ENCODE peak calls at places on chromosomes 2 and 18, in ten cellular contexts. K is OCI-LY7; H is tibial artery; S is astrocyte of the cerebellum; Z is CD8-positive, alpha-beta T cell; M is GM23338; I is foreskin fibroblast; D is K562; Q is Peyer's patch; N is HFF-Myc. Y is an unnamed sample.

GRCh38 chr2:145038041-145038525 is 518.2 kb upstream of the ZEB2 start:
- DNase-seq in K (no peak), H (no peak), S (no peak), Z (no peak), M (no peak), I (no peak), D (no peak), Q (no peak), N (no peak), Y (no peak)

GRCh38 chr2:953975-954686 is 3.5 kb downstream of the SNTG2 start:
- DNase-seq in K (no peak), H (no peak), S (no peak), Z (no peak), M (no peak), I (peak; percentile 33), D (no peak), Q (no peak), N (peak; percentile 5), Y (no peak)

GRCh38 chr2:60818272-60818671 is 62.2 kb downstream of the PAPOLG start:
- DNase-seq in K (peak; percentile 59), H (no peak), S (no peak), Z (no peak), M (no peak), I (no peak), D (peak; percentile 22), Q (peak; percentile 53), N (no peak), Y (no peak)

GRCh38 chr2:159270744-159271379 is 15.6 kb downstream of the WDSUB1 start:
- DNase-seq in K (no peak), H (no peak), S (no peak), Z (no peak), M (no peak), I (no peak), D (no peak), Q (no peak), N (no peak), Y (no peak)

GRCh38 chr18:25053484-25053883 is 298.5 kb downstream of the ZNF521 start:
- DNase-seq in K (no peak), H (no peak), S (no peak), Z (no peak), M (no peak), I (peak; percentile 54), D (no peak), Q (no peak), N (no peak), Y (no peak)

GRCh38 chr2:95323347-95324155 is 26.4 kb downstream of the KCNIP3 start:
- DNase-seq in K (peak; percentile 15), H (no peak), S (no peak), Z (no peak), M (peak; percentile 88), I (no peak), D (peak; percentile 61), Q (no peak), N (no peak), Y (no peak)

GRCh38 chr18:57461652-57462269 is 26.6 kb downstream of the ONECUT2 start:
- DNase-seq in K (no peak), H (no peak), S (no peak), Z (no peak), M (no peak), I (no peak), D (no peak), Q (no peak), N (no peak), Y (no peak)

GRCh38 chr2:241925821-241926441 is 56.4 kb downstream of the RTP5 start:
- DNase-seq in K (no peak), H (no peak), S (no peak), Z (no peak), M (no peak), I (no peak), D (no peak), Q (no peak), N (no peak), Y (no peak)

GRCh38 chr2:221097949-221098348 is 474.2 kb downstream of the EPHA4 start:
- DNase-seq in K (no peak), H (no peak), S (no peak), Z (no peak), M (no peak), I (no peak), D (no peak), Q (no peak), N (no peak), Y (no peak)

GRCh38 chr2:221095381-221095780 is 476.7 kb downstream of the EPHA4 start:
- DNase-seq in K (no peak), H (no peak), S (peak; percentile 64), Z (no peak), M (no peak), I (no peak), D (no peak), Q (no peak), N (no peak), Y (no peak)

GRCh38 chr2:221096651-221097567 is 475.2 kb downstream of the EPHA4 start:
- DNase-seq in K (no peak), H (no peak), S (peak; percentile 20), Z (no peak), M (no peak), I (no peak), D (no peak), Q (no peak), N (no peak), Y (no peak)

GRCh38 chr2:221100467-221101089 is 471.5 kb downstream of the EPHA4 start:
- DNase-seq in K (no peak), H (no peak), S (no peak), Z (no peak), M (peak; percentile 54), I (no peak), D (no peak), Q (no peak), N (no peak), Y (no peak)

DNA sequence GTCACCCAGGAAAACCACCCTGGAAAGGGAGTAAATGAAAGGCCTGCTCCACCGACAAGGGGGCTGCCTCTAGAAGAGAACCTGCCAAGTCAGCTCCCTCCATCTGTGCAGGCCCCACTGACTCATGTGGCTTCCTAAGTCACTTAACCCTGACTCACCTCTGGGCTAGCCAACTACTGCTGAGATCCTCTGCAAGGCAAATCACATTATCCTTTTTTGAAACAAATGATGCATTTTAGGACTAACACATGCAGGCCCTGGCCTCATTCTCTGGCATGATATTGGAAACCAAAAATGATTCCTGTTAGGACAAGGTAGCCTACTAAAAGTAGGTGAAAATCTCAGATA is 474.6 kb downstream of the EPHA4 start:
- DNase-seq in K (no peak), H (no peak), S (peak; percentile 87), Z (no peak), M (no peak), I (no peak), D (no peak), Q (no peak), N (no peak), Y (no peak)
- H3K4me3 ChIP-seq in K (no peak overlapping the region), H (no peak overlapping the region), S (no peak overlapping the region), Z (no peak overlapping the region), M (no peak overlapping the region), I (no peak overlapping the region), D (no peak overlapping the region), Q (no peak overlapping the region), N (no peak overlapping the region), Y (no peak overlapping the region)

GRCh38 chr2:191866675-191867506 is 20.0 kb upstream of the CAVIN2 start:
- DNase-seq in K (no peak), H (no peak), S (peak; percentile 68), Z (no peak), M (no peak), I (peak; percentile 90), D (peak; percentile 24), Q (no peak), N (peak; percentile 98), Y (no peak)

GRCh38 chr2:191870744-191871143 is 23.9 kb upstream of the CAVIN2 start:
- DNase-seq in K (no peak), H (no peak), S (no peak), Z (no peak), M (peak; percentile 53), I (no peak), D (no peak), Q (no peak), N (no peak), Y (no peak)

GRCh38 chr2:191867507-191867847 is 20.6 kb upstream of the CAVIN2 start:
- DNase-seq in K (no peak), H (no peak), S (no peak), Z (no peak), M (no peak), I (no peak), D (no peak), Q (no peak), N (no peak), Y (no peak)

GRCh38 chr2:191869781-191870180 is 22.9 kb upstream of the CAVIN2 start:
- DNase-seq in K (no peak), H (no peak), S (no peak), Z (no peak), M (no peak), I (no peak), D (no peak), Q (no peak), N (no peak), Y (no peak)

GRCh38 chr2:191869178-191869577 is 22.3 kb upstream of the CAVIN2 start:
- DNase-seq in K (no peak), H (no peak), S (no peak), Z (no peak), M (peak; percentile 95), I (peak; percentile 29), D (peak; percentile 46), Q (no peak), N (no peak), Y (no peak)
- TF ChIP-seq CTCF in K (peak; percentile 44), H (no peak), S (peak; percentile 29), Z (no peak), M (peak; percentile 93), I (peak; percentile 29), D (peak; percentile 69), Q (peak; percentile 27), N (peak; percentile 44), Y (peak; percentile 60)

DNA sequence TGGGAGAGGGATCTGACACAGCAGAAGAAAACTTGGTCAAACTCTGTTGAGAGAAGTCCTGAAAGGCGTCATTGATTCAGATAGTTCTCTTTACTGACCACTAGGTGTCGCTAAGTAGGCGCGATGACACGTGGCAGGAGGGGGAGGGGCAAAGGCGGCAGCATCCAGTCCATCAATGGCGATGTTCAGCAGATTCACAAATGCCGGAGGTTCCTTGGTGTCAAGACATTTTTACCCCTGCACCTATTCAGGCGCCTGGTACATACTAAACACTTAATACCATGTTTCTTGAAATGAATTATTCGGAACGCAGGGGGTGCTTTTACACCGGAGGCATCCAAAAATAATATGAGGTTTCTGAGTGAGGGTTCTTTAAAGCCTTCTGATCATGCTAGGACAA is 3.0 kb upstream of the PLEK start:
- DNase-seq in K (peak; percentile 94), H (peak; percentile 67), S (peak; percentile 5), Z (peak; percentile 80), M (peak; percentile 87), I (peak; percentile 21), D (peak; percentile 79), Q (peak; percentile 87), N (peak; percentile 27), Y (peak; percentile 82)
- H3K4me3 ChIP-seq in K (peak overlapping the region; percentile 49), H (peak overlapping the region; percentile 31), S (no peak overlapping the region), Z (peak overlapping the region; percentile 16), M (no peak overlapping the region), I (no peak overlapping the region), D (no peak overlapping the region), Q (peak overlapping the region; percentile 10), N (no peak overlapping the region), Y (peak overlapping the region; percentile 23)

DNA sequence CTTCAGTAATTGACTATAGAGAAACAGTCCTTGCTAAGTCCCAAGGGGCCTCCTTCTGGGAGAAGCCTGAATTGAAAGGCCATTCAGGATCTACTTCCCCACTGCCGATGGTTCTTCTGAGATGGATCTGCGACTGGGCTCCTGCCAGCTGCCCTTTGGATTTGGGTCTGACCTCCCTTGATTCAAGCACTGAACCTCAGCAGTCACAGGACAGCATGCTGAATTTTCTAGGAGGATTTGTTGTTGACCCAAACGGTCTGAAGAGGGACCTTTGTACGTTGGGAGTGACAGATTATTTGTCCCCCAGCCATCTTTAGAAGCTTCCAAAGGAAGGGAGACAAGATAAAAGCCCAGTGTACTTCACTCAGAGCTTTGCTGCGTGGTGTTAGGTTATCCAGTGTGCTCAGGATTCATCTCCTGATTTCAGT is 67.1 kb downstream of the NXPH2 start:
- DNase-seq in K (no peak), H (no peak), S (no peak), Z (no peak), M (no peak), I (no peak), D (no peak), Q (no peak), N (no peak), Y (no peak)
- TF ChIP-seq CTCF in K (no peak), H (no peak), S (no peak), Z (no peak), M (peak; percentile 7), I (no peak), D (no peak), Q (no peak), N (no peak), Y (no peak)